ENCODE peak calls at places on chromosomes 5 and 9, in four cellular contexts. Y is tibial nerve, J is mammary epithelial cell, Z is ovary. U is an unnamed sample. For H3K4me1, the result is how much of the 10 kb centered on the place peaks cover.

GRCh38 chr9:19640023-19640422 is 148.8 kb downstream of the SLC24A2 start:
- DNase-seq in Y (no peak), J (no peak), Z (no peak), U (no peak)

GRCh38 chr5:54514269-54514668 is 3.3 kb upstream of the SNX18 start:
- DNase-seq in Y (no peak), J (no peak), Z (no peak), U (no peak)

GRCh38 chr5:170348069-170348702 is 41.0 kb downstream of the KCNMB1 start:
- DNase-seq in Y (no peak), J (no peak), Z (no peak), U (no peak)

GRCh38 chr5:159409801-159410200 is 79.5 kb upstream of the IL12B start:
- DNase-seq in Y (no peak), J (no peak), Z (no peak), U (no peak)

GRCh38 chr5:138641547-138642298 is 66.5 kb upstream of the HSPA9 start:
- DNase-seq in Y (peak), J (peak), Z (no peak), U (peak)

GRCh38 chr5:111494350-111494999 is 17.9 kb downstream of the STARD4 start:
- DNase-seq in Y (no peak), J (peak), Z (no peak), U (peak)

GRCh38 chr5:113345261-113345940 is 89.4 kb downstream of the TSSK1B start:
- DNase-seq in Y (no peak), J (peak), Z (no peak), U (peak)

GRCh38 chr5:150590979-150591411 is 49.5 kb upstream of the SYNPO start:
- DNase-seq in Y (no peak), J (no peak), Z (peak), U (no peak)

GRCh38 chr9:38670542-38671371 is 49.2 kb downstream of the FAM240B start:
- DNase-seq in Y (no peak), J (no peak), Z (no peak), U (no peak)

GRCh38 chr9:76534031-76534430 is 75.0 kb downstream of the GCNT1 start:
- DNase-seq in Y (no peak), J (no peak), Z (no peak), U (no peak)

GRCh38 chr5:138354387-138354786 is 1.9 kb downstream of the KDM3B start:
- DNase-seq in Y (no peak), J (no peak), Z (no peak), U (no peak)

GRCh38 chr9:36843964-36844363 is 190.1 kb downstream of the PAX5 start:
- DNase-seq in Y (no peak), J (peak), Z (no peak), U (peak)

GRCh38 chr9:81244631-81245030 is 444.7 kb downstream of the TLE1 start:
- DNase-seq in Y (no peak), J (no peak), Z (no peak), U (no peak)

DNA sequence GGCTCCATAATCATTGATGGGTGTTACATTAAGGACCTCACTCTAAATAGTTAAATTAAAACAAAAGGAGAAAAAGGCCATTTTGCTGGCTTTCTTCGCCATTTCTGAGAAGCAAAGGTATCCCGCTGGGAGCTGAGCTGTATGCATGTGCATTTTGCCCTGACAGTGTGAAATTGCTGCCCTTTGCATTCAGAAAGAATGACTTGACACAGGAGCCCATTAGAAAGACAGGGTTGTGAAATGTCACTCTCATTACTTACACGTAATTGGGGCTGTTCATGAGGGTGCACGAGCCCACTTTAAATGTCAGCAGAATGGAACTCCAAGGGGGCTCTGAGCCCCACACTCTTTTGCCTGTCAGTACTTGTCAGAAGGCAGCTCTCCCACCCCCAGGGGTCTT is 85.0 kb downstream of the SEMA4D start:
- DNase-seq in Y (no peak), J (no peak), Z (no peak), U (no peak)
- H3K4me1 ChIP-seq in Y (under half), J (under half), Z (under half), U (under half)

GRCh38 chr5:133423031-133423617 is 189.2 kb downstream of the FSTL4 start:
- DNase-seq in Y (no peak), J (peak), Z (no peak), U (peak)
- H3K27ac ChIP-seq in Y (no peak), J (peak), Z (no peak), U (peak)

GRCh38 chr9:121297414-121297813 is 29.5 kb downstream of the GSN start:
- DNase-seq in Y (no peak), J (no peak), Z (no peak), U (no peak)
- H3K4me1 ChIP-seq in Y (half or more), J (under half), Z (under half), U (under half)

GRCh38 chr9:110520120-110520701 is 59.3 kb downstream of the SVEP1 start:
- DNase-seq in Y (no peak), J (no peak), Z (no peak), U (no peak)
- H3K27ac ChIP-seq in Y (peak), J (no peak), Z (no peak), U (no peak)

GRCh38 chr9:3957296-3957695 is 342.6 kb downstream of the GLIS3 start:
- DNase-seq in Y (no peak), J (no peak), Z (no peak), U (no peak)

GRCh38 chr9:3956081-3956701 is 343.7 kb downstream of the GLIS3 start:
- DNase-seq in Y (no peak), J (no peak), Z (no peak), U (no peak)

GRCh38 chr9:3954228-3954949 is 345.5 kb downstream of the GLIS3 start:
- DNase-seq in Y (no peak), J (no peak), Z (no peak), U (no peak)

GRCh38 chr9:3951266-3951665 is 348.6 kb downstream of the GLIS3 start:
- DNase-seq in Y (no peak), J (no peak), Z (no peak), U (no peak)

GRCh38 chr9:3954950-3955670 is 344.8 kb downstream of the GLIS3 start:
- DNase-seq in Y (no peak), J (no peak), Z (peak), U (no peak)
- H3K4me1 ChIP-seq in Y (under half), J (under half), Z (under half), U (under half)

DNA sequence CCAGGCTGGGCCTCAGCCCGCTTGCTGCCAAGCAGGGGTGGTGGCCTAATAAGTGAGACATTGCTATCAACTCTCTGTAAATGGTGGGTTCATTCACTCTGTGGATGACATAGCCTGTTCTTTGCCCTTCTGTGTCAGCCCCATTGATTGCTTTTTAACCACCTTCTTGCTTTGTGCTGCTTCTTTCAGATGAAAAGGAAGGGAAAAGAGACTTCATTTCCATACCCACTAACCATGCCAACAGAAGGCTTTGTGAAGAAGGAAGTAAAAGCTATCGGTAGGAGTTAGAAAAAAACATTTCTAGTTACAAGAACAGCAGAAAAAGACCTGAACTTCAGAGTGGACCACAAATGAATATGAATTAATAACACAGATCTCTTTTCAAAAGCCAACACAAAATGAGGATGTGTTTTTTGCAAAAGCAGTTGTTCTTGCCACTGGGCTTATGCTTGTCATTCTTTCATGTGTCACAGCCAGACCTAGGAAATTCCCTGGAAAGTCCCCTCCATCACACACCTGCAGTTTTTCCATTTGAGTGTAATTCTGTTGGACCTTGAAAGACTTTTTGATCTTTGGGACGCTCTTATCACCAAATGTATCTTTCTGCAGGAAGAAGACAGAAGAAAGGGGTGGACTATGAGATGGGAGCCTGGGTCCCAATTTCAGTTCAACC is 507.8 kb downstream of the CCDC171 start:
- DNase-seq in Y (no peak), J (peak), Z (no peak), U (no peak)
- H3K27ac ChIP-seq in Y (no peak), J (no peak), Z (no peak), U (peak)

GRCh38 chr9:35517552-35518211 is 27.8 kb downstream of the RUSC2 start:
- DNase-seq in Y (no peak), J (no peak), Z (no peak), U (no peak)
- H3K4me1 ChIP-seq in Y (half or more), J (half or more), Z (under half), U (under half)

GRCh38 chr5:125505062-125505461 is 758.6 kb upstream of the ZNF608 start:
- DNase-seq in Y (no peak), J (no peak), Z (no peak), U (no peak)

GRCh38 chr5:125499969-125500368 is 753.5 kb upstream of the ZNF608 start:
- DNase-seq in Y (no peak), J (no peak), Z (no peak), U (no peak)

GRCh38 chr5:125508225-125508624 is 761.8 kb upstream of the ZNF608 start:
- DNase-seq in Y (no peak), J (no peak), Z (no peak), U (no peak)

GRCh38 chr5:125501396-125501795 is 755.0 kb upstream of the ZNF608 start:
- DNase-seq in Y (no peak), J (no peak), Z (no peak), U (no peak)

DNA sequence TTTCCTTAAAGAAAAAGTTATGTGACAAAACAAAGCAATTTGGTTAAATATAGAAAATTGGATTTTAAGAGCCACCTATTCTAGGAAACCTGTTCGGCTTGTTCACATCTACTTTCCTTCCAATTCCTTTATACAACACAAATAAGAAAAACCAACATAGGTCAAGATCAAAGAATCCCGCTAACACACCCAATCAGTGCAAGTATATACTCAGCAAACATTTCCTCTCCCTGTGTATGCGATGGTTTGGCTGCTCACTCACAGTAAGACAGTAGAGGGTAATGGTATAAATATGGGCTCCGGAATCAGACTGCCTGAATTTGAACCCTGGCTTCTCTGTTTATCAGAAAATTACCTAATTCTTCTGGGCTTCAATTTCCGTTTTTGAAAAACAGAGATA is 757.5 kb upstream of the ZNF608 start:
- DNase-seq in Y (no peak), J (no peak), Z (no peak), U (no peak)
- H3K27ac ChIP-seq in Y (no peak), J (no peak), Z (no peak), U (no peak)

GRCh38 chr9:123239726-123240125 is 28.7 kb downstream of the STRBP start:
- DNase-seq in Y (no peak), J (peak), Z (no peak), U (peak)
- H3K4me1 ChIP-seq in Y (under half), J (under half), Z (under half), U (under half)